ENCODE peak calls at places on chromosome 12, in five cellular contexts. H is fibroblast of lung, S is IMR-90, V is stomach, W is right atrium auricular region. O is an unnamed sample.

GRCh38 chr12:127241056-127241830 is 1025.7 kb upstream of the TMEM132C start:
- DNase-seq in V (no peak), W (no peak), H (peak; percentile 89), S (no peak), O (no peak)

GRCh38 chr12:62098131-62098530 is 162.1 kb upstream of the USP15 start:
- DNase-seq in W (no peak), V (no peak), S (no peak), H (no peak), O (no peak)

GRCh38 chr12:78392918-78393317 is 471.7 kb upstream of the SYT1 start:
- DNase-seq in H (peak; percentile 27), V (no peak), S (peak; percentile 30), W (no peak), O (no peak)

GRCh38 chr12:116964004-116964739 is 53.4 kb downstream of the FBXW8 start:
- DNase-seq in H (no peak), V (no peak), S (peak; percentile 7), W (no peak), O (no peak)

GRCh38 chr12:8912910-8913309 is 1.4 kb upstream of the PHC1 start:
- DNase-seq in H (no peak), S (no peak), V (peak; percentile 32), W (no peak), O (no peak)

GRCh38 chr12:8661016-8661415 is 1.6 kb downstream of the MFAP5 start:
- DNase-seq in W (no peak), S (no peak), V (no peak), H (peak; percentile 47), O (no peak)

GRCh38 chr12:1656894-1657293 is 27.9 kb downstream of the WNT5B start:
- DNase-seq in W (no peak), H (no peak), V (no peak), S (no peak), O (no peak)

GRCh38 chr12:120215766-120216735 is 15.1 kb upstream of the RPLP0 start:
- DNase-seq in S (no peak), V (no peak), W (no peak), H (no peak), O (no peak)

GRCh38 chr12:67137256-67137655 is 131.9 kb upstream of the CAND1 start:
- DNase-seq in H (peak; percentile 5), W (no peak), V (no peak), S (no peak), O (no peak)

GRCh38 chr12:4001869-4002268 is 128.7 kb upstream of the PARP11 start:
- DNase-seq in H (no peak), S (no peak), W (no peak), V (no peak), O (no peak)

GRCh38 chr12:42961395-42961794 is 371.8 kb upstream of the PRICKLE1 start:
- DNase-seq in V (no peak), S (peak; percentile 64), W (no peak), H (peak; percentile 99), O (no peak)

GRCh38 chr12:4440187-4440941 is 5.3 kb downstream of the FGF6 start:
- DNase-seq in W (peak; percentile 30), V (no peak), H (no peak), S (no peak), O (no peak)

GRCh38 chr12:39605501-39605900 is 14.1 kb downstream of the ABCD2 start:
- DNase-seq in S (no peak), V (no peak), W (no peak), H (peak; percentile 74), O (no peak)

GRCh38 chr12:96140110-96140509 is 54.1 kb upstream of the ELK3 start:
- DNase-seq in W (no peak), V (no peak), H (peak; percentile 90), S (peak; percentile 59), O (no peak)

GRCh38 chr12:93790472-93791152 is 113.4 kb downstream of the CRADD start:
- DNase-seq in V (no peak), H (peak; percentile 93), W (no peak), S (peak; percentile 89), O (peak; percentile 75)

GRCh38 chr12:104667139-104667538 is 210.4 kb downstream of the CHST11 start:
- DNase-seq in S (peak; percentile 14), H (peak; percentile 82), V (no peak), W (no peak), O (no peak)

GRCh38 chr12:111578276-111578970 is 20.7 kb downstream of the ATXN2 start:
- DNase-seq in V (no peak), H (peak; percentile 90), W (no peak), S (peak; percentile 91), O (no peak)

GRCh38 chr12:11832100-11832499 is 182.6 kb downstream of the ETV6 start:
- DNase-seq in V (no peak), H (peak; percentile 32), S (no peak), W (no peak), O (no peak)

GRCh38 chr12:131202592-131203378 is 249.1 kb downstream of the ADGRD1 start:
- DNase-seq in S (no peak), H (no peak), V (no peak), W (peak; percentile 30), O (no peak)

GRCh38 chr12:14777271-14777670 is 26.0 kb downstream of the WBP11 start:
- DNase-seq in S (no peak), V (peak; percentile 72), W (no peak), H (no peak), O (no peak)

GRCh38 chr12:80016684-80017083 is 81.8 kb upstream of the PPP1R12A start:
- DNase-seq in H (no peak), W (no peak), V (no peak), S (no peak), O (no peak)

GRCh38 chr12:70154087-70154486 is 89.1 kb upstream of the CNOT2 start:
- DNase-seq in H (no peak), V (no peak), S (no peak), W (no peak), O (no peak)

GRCh38 chr12:28164644-28165313 is 25.5 kb upstream of the CCDC91 start:
- DNase-seq in W (no peak), V (no peak), H (peak; percentile 18), S (peak; percentile 11), O (no peak)

GRCh38 chr12:1115471-1116242 is 124.6 kb downstream of the ERC1 start:
- DNase-seq in S (peak; percentile 81), V (no peak), W (no peak), H (peak; percentile 78), O (no peak)

GRCh38 chr12:64318605-64319004 is 72.0 kb downstream of the C12orf56 start:
- DNase-seq in W (no peak), S (peak; percentile 4), H (no peak), V (no peak), O (no peak)

GRCh38 chr12:107684990-107685359 is 624 bp upstream of the PWP1 start:
- DNase-seq in H (peak; percentile 26), W (no peak), V (no peak), S (peak; percentile 35), O (peak; percentile 31)

GRCh38 chr12:100733817-100734593 is 60.6 kb upstream of the ANO4 start:
- DNase-seq in H (peak; percentile 23), S (peak; percentile 60), W (no peak), V (no peak), O (no peak)

GRCh38 chr12:32501835-32502333 is 102.5 kb downstream of the FGD4 start:
- DNase-seq in S (peak; percentile 81), V (peak; percentile 75), H (peak; percentile 80), W (no peak), O (no peak)

GRCh38 chr12:130487636-130488035 is 149.9 kb downstream of the PIWIL1 start:
- DNase-seq in V (no peak), H (no peak), S (no peak), W (no peak), O (no peak)

DNA sequence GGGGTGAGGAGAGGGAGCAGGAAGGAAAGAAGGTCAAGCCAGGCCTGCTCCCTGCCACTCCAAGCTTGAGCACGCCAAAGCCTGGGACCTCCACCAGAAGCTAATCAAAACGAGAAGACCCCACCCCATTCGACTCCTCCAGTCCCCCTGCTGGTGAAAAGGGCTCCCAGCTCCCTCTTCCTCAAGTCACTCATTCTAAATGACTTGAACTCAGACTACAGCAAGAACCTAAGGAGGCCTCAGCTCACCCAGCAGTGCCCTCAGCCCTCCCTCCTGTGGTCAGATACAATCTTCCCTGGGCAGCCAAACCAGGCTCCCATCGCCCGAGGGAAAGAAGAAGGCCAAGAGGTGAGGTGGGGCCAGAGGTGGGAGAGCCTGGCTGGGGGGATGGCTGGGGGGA is 17.4 kb downstream of the HDAC7 start:
- DNase-seq in S (no peak), V (no peak), H (no peak), W (no peak), O (no peak)
- TF ChIP-seq CTCF in S (peak; percentile 27), V (no peak), H (peak; percentile 17), W (no peak), O (peak; percentile 38)

GRCh38 chr12:133107121-133107520 is 23.0 kb downstream of the ZNF891 start:
- DNase-seq in S (no peak), V (no peak), H (no peak), W (no peak), O (no peak)

GRCh38 chr12:133106253-133106652 is 23.8 kb downstream of the ZNF891 start:
- DNase-seq in S (no peak), W (no peak), V (no peak), H (peak; percentile 20), O (no peak)

GRCh38 chr12:133105620-133106019 is 24.5 kb downstream of the ZNF891 start:
- DNase-seq in H (no peak), V (no peak), W (no peak), S (no peak), O (no peak)

GRCh38 chr12:133108150-133108549 is 21.9 kb downstream of the ZNF891 start:
- DNase-seq in H (no peak), V (no peak), S (no peak), W (no peak), O (no peak)
- H3K9me3 ChIP-seq in H (peaks cover 7% of the 10 kb centered on the region), V (peaks cover 99% of the 10 kb centered on the region), S (peaks cover 79% of the 10 kb centered on the region), W (peaks cover 82% of the 10 kb centered on the region), O (peaks cover 88% of the 10 kb centered on the region)

DNA sequence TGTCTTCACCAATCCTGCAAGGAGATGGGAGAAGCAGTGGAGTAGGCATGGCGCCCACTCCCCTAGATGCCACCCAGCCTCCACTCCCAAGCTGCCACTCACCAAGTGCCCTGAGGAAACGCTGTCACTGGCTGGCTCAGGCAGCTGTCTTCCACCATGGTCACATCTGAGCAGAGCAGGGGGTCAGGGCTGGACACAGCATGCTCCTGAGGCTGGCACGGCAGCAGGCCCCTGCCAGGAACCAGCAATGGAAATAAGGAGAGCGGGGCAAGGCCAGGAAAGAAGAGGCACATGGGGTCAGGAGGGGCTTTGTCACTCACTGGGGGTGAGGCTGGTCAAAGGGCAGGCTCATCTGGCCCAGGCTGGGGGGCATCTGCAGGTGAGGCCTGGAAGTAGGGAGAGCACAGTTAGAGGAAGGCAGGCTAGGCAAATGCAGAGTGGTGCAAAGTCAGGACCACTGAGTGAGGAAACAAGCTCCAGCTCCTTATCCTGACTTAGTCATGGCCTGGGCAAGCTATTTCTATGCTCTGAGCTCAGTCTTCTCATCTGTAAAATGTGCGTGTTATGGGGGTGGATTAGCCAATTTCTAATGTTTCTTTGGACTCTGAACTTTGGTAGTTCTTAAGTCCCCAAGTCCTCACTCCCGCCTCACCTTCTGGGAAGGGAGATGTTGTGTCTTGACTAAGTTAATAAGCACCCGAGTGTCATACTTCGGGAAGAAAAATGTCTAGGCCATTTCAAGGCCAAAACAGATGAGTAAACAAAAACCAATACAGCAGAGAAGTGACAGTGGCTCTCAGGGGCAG is 8.0 kb downstream of the NAB2 start:
- DNase-seq in S (no peak), H (no peak), V (no peak), W (no peak), O (no peak)
- TF ChIP-seq CTCF in S (no peak), H (no peak), V (no peak), W (no peak), O (no peak)

DNA sequence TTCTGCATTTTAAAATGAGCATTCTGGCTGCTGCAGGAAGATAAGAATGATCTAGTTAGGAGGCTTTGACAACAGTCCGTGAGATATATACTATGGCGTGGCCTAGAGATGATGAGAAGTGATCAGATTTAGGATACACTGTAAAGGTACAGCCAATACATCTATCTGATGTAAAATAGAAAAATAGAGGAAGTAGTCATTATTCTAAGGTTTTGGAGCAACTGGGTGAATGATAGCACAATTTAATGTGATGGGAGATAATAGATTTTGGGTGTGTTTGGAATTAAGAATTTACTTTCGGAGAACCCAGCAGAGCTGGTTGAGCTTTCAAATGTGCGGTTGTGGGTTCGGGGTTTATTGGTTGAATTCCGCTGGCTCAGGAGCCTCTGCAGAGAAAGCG is at the start of gene ANP32D:
- DNase-seq in W (no peak), S (no peak), H (no peak), V (no peak), O (no peak)
- H3K9me3 ChIP-seq in W (no peaks in the 10 kb centered on the region), S (peaks cover 4% of the 10 kb centered on the region), H (no peaks in the 10 kb centered on the region), V (peaks cover 18% of the 10 kb centered on the region), O (peaks cover 8% of the 10 kb centered on the region)